ENCODE peak calls at places on chromosome 11, in four cellular contexts. R, H, G and A are unnamed samples.
A peak's percentile ranks its signal among the peaks of the same experiment; 100 is the strongest.

GRCh38 chr11:117933475-117933874 is 4.3 kb upstream of the TMPRSS13 start:
- DNase-seq in R (no peak), H (no peak), G (no peak), A (no peak)

GRCh38 chr11:9834281-9834680 is 170.4 kb downstream of the SWAP70 start:
- DNase-seq in R (no peak), H (no peak), G (no peak), A (no peak)

GRCh38 chr11:17291710-17292109 is 15.2 kb downstream of the NUCB2 start:
- DNase-seq in R (no peak), H (no peak), G (no peak), A (no peak)

GRCh38 chr11:72228844-72229231 is 4.3 kb downstream of the INPPL1 start:
- DNase-seq in R (no peak), H (no peak), G (no peak), A (peak; percentile 3)

GRCh38 chr11:96015911-96016565 is 92.1 kb upstream of the MTMR2 start:
- DNase-seq in R (peak; percentile 98), H (no peak), G (no peak), A (no peak)

GRCh38 chr11:130638624-130639023 is 190.2 kb downstream of the ADAMTS15 start:
- DNase-seq in R (no peak), H (no peak), G (no peak), A (no peak)

GRCh38 chr11:61700221-61700620 is 20.0 kb downstream of the DAGLA start:
- DNase-seq in R (peak; percentile 46), H (peak; percentile 38), G (no peak), A (peak; percentile 59)

GRCh38 chr11:117221775-117222517 is 9.9 kb downstream of the PCSK7 start:
- DNase-seq in R (no peak), H (no peak), G (no peak), A (no peak)

GRCh38 chr11:110131386-110132123 is 38.4 kb downstream of the ZC3H12C start:
- DNase-seq in R (no peak), H (no peak), G (no peak), A (no peak)

GRCh38 chr11:68903288-68903630 is 373 bp downstream of the MRPL21 start:
- DNase-seq in R (no peak), H (no peak), G (peak; percentile 5), A (peak; percentile 18)

GRCh38 chr11:57363681-57364080 is 17.3 kb downstream of the PRG3 start:
- DNase-seq in R (no peak), H (no peak), G (no peak), A (no peak)

GRCh38 chr11:66973956-66974585 is 1.0 kb upstream of the C11orf86 start:
- DNase-seq in R (no peak), H (no peak), G (no peak), A (no peak)

GRCh38 chr11:68215087-68215445 is 2.0 kb upstream of the KMT5B start:
- DNase-seq in R (no peak), H (no peak), G (no peak), A (no peak)

GRCh38 chr11:111801135-111801534 is 34.9 kb upstream of the PPP2R1B start:
- DNase-seq in R (no peak), H (no peak), G (no peak), A (no peak)

GRCh38 chr11:70073188-70073817 is 4.8 kb upstream of the ANO1 start:
- DNase-seq in R (no peak), H (no peak), G (no peak), A (no peak)

GRCh38 chr11:60970369-60970774 is 1.1 kb upstream of the CD6 start:
- DNase-seq in R (peak; percentile 16), H (peak; percentile 16), G (peak; percentile 25), A (peak; percentile 70)

GRCh38 chr11:10558288-10558687 is 10.2 kb downstream of the LYVE1 start:
- DNase-seq in R (no peak), H (no peak), G (no peak), A (no peak)

GRCh38 chr11:70437111-70437784 is 38.9 kb downstream of the CTTN start:
- DNase-seq in R (no peak), H (no peak), G (no peak), A (no peak)

GRCh38 chr11:107482234-107482633 is 24.6 kb upstream of the CWF19L2 start:
- DNase-seq in R (no peak), H (no peak), G (no peak), A (no peak)

GRCh38 chr11:16001899-16002426 is 354.4 kb downstream of the SOX6 start:
- DNase-seq in R (peak; percentile 92), H (peak; percentile 10), G (no peak), A (no peak)

GRCh38 chr11:112455791-112456190 is 195.1 kb upstream of the PLET1 start:
- DNase-seq in R (no peak), H (no peak), G (no peak), A (no peak)

GRCh38 chr11:30326114-30326783 is 3.3 kb downstream of the ARL14EP start:
- DNase-seq in R (no peak), H (no peak), G (no peak), A (no peak)

GRCh38 chr11:64268028-64268686 is 16.3 kb downstream of the BAD start:
- DNase-seq in R (no peak), H (no peak), G (no peak), A (no peak)
- TF ChIP-seq TCF7L2 in R (no peak), H (no peak), G (no peak), A (no peak)

DNA sequence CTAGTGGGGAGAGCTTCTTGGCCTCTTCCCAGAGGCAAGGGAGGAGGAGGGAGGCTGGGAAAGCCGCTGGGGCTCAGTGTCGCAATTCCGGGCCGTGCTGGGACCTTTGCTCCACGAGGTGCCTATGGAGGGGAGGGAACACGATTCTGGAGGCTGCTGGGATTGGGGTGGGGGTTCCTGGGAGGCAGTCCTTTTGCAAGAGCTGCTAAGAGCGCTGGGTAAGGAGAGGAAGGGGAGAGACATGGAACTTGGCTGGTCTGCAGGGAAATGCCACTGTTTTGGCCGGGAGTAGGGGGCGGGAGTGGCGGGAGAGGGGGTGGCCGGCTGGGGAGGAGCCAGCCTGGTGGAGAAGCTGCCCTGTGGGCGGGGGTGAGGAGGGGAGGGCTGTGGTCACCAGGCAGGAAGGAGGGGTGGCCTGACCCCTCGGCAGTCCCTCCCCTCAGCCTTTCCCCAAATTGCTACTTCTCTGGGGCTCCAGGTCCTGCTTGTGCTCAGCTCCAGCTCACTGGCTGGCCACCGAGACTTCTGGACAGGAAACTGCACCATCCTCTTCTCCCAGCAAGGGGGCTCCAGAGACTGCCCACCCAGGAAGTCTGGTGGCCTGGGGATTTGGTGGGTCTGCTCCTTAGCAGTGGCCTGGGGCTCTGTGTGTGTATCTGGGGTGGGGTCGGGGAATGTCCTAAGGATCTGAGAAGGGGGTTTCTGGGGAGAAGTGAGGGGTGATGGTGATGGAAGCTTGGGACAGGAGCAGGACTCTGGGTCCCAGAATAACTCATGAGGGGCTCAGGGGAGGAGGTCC is at the start of gene NR1H3:
- DNase-seq in R (peak; percentile 77), H (no peak), G (no peak), A (peak; percentile 77)
- TF ChIP-seq TCF7L2 in R (no peak), H (no peak), G (no peak), A (no peak)

DNA sequence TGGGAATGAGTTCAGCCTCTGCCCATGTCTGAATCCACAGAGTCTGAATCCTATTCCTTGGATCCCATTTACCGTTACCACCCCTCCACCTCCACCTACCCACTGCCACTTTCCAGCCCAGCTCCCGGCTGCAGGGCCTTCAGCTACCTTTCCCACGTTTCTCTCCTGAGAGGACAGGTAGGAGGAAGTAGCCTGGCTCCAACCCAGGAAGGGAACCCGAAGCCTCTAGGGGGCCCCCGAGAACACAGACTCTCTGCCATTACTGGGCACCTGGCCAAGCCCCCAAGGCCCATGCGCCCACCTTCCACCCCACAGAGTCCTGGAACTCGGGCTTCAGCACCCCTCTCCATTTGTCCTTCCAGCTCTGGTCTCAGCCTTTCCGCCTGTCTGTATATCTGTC is 101.9 kb upstream of the LMO1 start:
- DNase-seq in R (no peak), H (no peak), G (no peak), A (peak; percentile 41)
- TF ChIP-seq TCF7L2 in R (no peak), H (no peak), G (no peak), A (no peak)

DNA sequence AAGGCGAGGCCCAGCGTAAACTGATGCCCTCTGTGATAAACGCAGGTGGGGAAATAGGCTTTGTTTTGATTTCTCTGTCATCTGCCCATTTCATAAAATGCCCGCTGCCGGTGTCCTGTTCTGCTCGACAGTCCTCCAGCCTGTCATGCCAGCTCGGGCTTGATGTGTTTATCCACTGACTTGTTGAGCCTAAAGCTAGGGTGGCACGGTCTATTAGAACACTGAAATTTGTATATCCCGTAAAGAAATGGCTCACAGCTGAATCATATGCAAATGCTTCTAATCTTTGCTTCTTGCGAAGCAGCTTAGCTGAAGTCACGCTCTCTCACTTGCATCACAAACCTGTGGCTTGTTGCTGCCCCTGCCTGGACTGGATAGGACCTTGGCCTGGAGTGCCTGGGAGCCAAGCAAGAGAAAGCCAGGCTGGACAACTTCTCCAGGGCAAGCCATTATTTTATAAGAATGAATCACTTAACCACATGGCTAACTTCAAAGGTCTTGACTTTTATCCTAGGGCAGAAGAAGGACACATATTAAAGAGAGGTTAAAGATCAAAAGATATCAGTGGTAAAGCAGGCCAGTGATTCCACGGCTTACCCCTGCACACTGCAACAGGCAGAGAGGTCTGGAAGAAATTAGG is 33.1 kb downstream of the EHF start:
- DNase-seq in R (peak; percentile 92), H (peak; percentile 93), G (peak; percentile 82), A (peak; percentile 66)
- TF ChIP-seq TCF7L2 in R (no peak), H (peak; percentile 33), G (peak; percentile 99), A (no peak)

DNA sequence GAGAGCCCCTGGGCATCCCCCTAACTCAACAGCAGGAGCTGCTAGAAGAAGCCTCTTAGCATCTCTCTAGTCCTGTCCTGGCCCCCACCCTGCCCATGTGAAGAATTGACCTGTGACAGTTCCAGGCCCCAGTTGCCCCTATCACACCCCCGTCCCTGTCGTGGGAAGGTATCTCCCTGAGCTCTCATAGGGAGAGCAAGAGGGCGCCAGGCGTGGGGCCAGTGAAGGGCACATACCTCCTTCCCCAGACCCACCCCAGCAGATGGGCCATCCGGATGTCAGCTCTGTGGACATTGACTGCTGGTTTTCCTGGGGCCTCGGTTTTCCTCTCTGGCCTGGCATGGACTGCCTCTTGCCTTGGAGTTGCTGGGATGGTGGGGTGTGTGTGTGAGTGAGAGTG is 29.5 kb downstream of the CD82 start:
- DNase-seq in R (no peak), H (no peak), G (no peak), A (no peak)
- TF ChIP-seq TCF7L2 in R (no peak), H (no peak), G (no peak), A (no peak)

GRCh38 chr11:128022761-128023160 is 564.6 kb downstream of the ETS1 start:
- DNase-seq in R (no peak), H (no peak), G (no peak), A (no peak)

GRCh38 chr11:128022007-128022368 is 565.4 kb downstream of the ETS1 start:
- DNase-seq in R (no peak), H (no peak), G (no peak), A (no peak)

GRCh38 chr11:128026596-128026995 is 560.8 kb downstream of the ETS1 start:
- DNase-seq in R (no peak), H (no peak), G (peak; percentile 46), A (no peak)

GRCh38 chr11:128018692-128019091 is 568.7 kb downstream of the ETS1 start:
- DNase-seq in R (no peak), H (no peak), G (no peak), A (no peak)

GRCh38 chr11:128021304-128022006 is 565.9 kb downstream of the ETS1 start:
- DNase-seq in R (no peak), H (no peak), G (no peak), A (no peak)
- TF ChIP-seq TCF7L2 in R (no peak), H (no peak), G (no peak), A (no peak)